ENCODE peak calls at places on chromosomes 16 and 17, in five cellular contexts. W is heart left ventricle, Q is A549, V is uterus, J is K562. G is an unnamed sample.

GRCh38 chr17:9424071-9424640 is 151.5 kb downstream of the STX8 start:
- DNase-seq in J (no peak), Q (no peak), W (no peak), V (no peak), G (no peak)

GRCh38 chr17:45391291-45391690 is 41.4 kb downstream of the ARHGAP27 start:
- DNase-seq in Q (no peak), W (no peak), J (no peak), V (no peak), G (no peak)

GRCh38 chr16:83899272-83899897 is 470 bp downstream of the MLYCD start:
- DNase-seq in J (peak; percentile 70), Q (peak; percentile 35), W (peak; percentile 62), V (peak; percentile 27), G (no peak)

GRCh38 chr16:30543067-30543466 is 8.4 kb upstream of the ZNF747 start:
- DNase-seq in Q (no peak), W (no peak), V (no peak), J (no peak), G (no peak)

GRCh38 chr16:85366031-85366763 is 246.9 kb upstream of the GSE1 start:
- DNase-seq in J (no peak), Q (no peak), W (no peak), V (no peak), G (no peak)

GRCh38 chr17:17412331-17412730 is 64.5 kb upstream of the MED9 start:
- DNase-seq in V (no peak), W (no peak), J (no peak), Q (peak; percentile 52), G (no peak)

GRCh38 chr17:67606896-67607604 is 110.7 kb upstream of the NOL11 start:
- DNase-seq in V (no peak), J (no peak), W (peak; percentile 55), Q (no peak), G (no peak)

GRCh38 chr17:67546578-67547527 is 169.8 kb downstream of the PITPNC1 start:
- DNase-seq in J (peak; percentile 11), Q (peak; percentile 21), W (peak; percentile 55), V (peak; percentile 33), G (no peak)

GRCh38 chr17:65888649-65889048 is 303.3 kb downstream of the CEP112 start:
- DNase-seq in Q (no peak), J (no peak), V (no peak), W (no peak), G (no peak)

GRCh38 chr17:30021708-30022317 is 80.4 kb downstream of the EFCAB5 start:
- DNase-seq in W (no peak), V (no peak), Q (peak; percentile 65), J (peak; percentile 57), G (no peak)

GRCh38 chr16:56795011-56795410 is 65.1 kb downstream of the NUP93 start:
- DNase-seq in Q (no peak), W (no peak), V (no peak), J (no peak), G (no peak)

GRCh38 chr16:85536073-85536410 is 77.1 kb upstream of the GSE1 start:
- DNase-seq in W (peak; percentile 59), J (peak; percentile 78), Q (no peak), V (peak; percentile 50), G (no peak)

GRCh38 chr17:61253937-61254677 is 145.5 kb upstream of the TBX2 start:
- DNase-seq in W (no peak), Q (no peak), V (no peak), J (no peak), G (no peak)

GRCh38 chr16:28166394-28167208 is 45.2 kb downstream of the XPO6 start:
- DNase-seq in J (no peak), V (no peak), Q (no peak), W (no peak), G (no peak)

GRCh38 chr17:79803997-79804855 is 7.3 kb upstream of the CBX8 start:
- DNase-seq in J (no peak), W (no peak), Q (no peak), V (no peak), G (no peak)

GRCh38 chr16:3696425-3697218 is 20.7 kb downstream of the TRAP1 start:
- DNase-seq in V (no peak), J (peak; percentile 86), W (no peak), Q (peak; percentile 78), G (no peak)

GRCh38 chr16:85206472-85207356 is 94.4 kb upstream of the CIBAR2 start:
- DNase-seq in J (no peak), V (peak; percentile 79), Q (no peak), W (peak; percentile 88), G (no peak)

GRCh38 chr17:78532922-78533640 is 44.1 kb downstream of the DNAH17 start:
- DNase-seq in W (no peak), J (no peak), Q (peak; percentile 88), V (no peak), G (no peak)

GRCh38 chr16:51839697-51840462 is 688.8 kb upstream of the SALL1 start:
- DNase-seq in Q (peak; percentile 65), V (no peak), J (no peak), W (no peak), G (no peak)

GRCh38 chr16:79838860-79839259 is 238.3 kb upstream of the MAF start:
- DNase-seq in Q (no peak), W (no peak), V (peak; percentile 78), J (no peak), G (no peak)

GRCh38 chr16:89798832-89799370 is 17.5 kb downstream of the FANCA start:
- DNase-seq in J (no peak), V (peak; percentile 23), Q (no peak), W (peak; percentile 58), G (no peak)

DNA sequence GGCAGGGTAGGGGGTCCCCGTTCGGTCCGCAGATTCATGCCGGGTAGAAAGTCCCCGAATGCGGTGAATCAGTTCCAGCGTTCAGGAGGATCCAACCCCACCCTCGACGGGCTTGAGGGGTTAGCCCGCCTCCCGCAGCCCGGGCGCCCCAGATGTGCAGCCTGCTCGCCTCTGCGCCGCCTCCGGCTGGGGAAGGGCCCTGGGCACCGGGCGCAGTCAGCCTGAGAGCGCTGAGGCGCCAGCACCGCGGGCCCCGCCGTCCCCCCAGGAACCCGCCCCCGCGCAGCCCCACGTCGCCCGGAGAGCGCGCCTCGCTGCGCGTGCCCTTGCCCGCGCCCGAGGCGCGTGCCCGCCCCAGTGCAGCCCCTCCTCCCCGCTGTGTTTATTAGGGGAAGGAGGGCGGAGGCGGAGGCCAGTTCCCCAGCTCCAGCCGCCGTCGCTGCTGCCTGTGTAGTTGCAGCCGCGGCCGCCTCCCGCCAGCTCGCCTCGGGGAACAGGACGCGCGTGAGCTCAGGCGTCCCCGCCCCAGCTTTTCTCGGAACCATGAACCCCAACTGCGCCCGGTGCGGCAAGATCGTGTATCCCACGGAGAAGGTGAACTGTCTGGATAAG is at the start of gene LASP1:
- DNase-seq in V (peak; percentile 87), J (peak; percentile 93), Q (peak; percentile 90), W (peak; percentile 93), G (peak; percentile 69)
- TF ChIP-seq POLR2A in V (peak; percentile 98), J (peak; percentile 93), Q (peak; percentile 98), W (peak; percentile 91), G (peak; percentile 97)

GRCh38 chr17:76246080-76247066 is 6.1 kb upstream of the RNF157 start:
- DNase-seq in J (peak; percentile 60), V (no peak), W (no peak), Q (no peak), G (no peak)

GRCh38 chr17:76247304-76247703 is 7.0 kb upstream of the RNF157 start:
- DNase-seq in V (no peak), J (no peak), W (no peak), Q (no peak), G (no peak)

GRCh38 chr17:76250141-76250540 is 9.8 kb upstream of the RNF157 start:
- DNase-seq in W (no peak), J (no peak), V (no peak), Q (no peak), G (no peak)

GRCh38 chr17:76251478-76252039 is 11.3 kb upstream of the RNF157 start:
- DNase-seq in W (no peak), J (no peak), V (no peak), Q (no peak), G (no peak)

GRCh38 chr17:76248013-76248782 is 7.9 kb upstream of the RNF157 start:
- DNase-seq in W (no peak), Q (no peak), V (no peak), J (no peak), G (no peak)
- TF ChIP-seq CTCF in W (no peak), Q (peak; percentile 26), V (no peak), J (no peak), G (no peak)

GRCh38 chr17:77385750-77386501 is 245.2 kb downstream of the SEC14L1 start:
- DNase-seq in V (peak; percentile 55), W (peak; percentile 75), J (peak; percentile 47), Q (no peak), G (no peak)

GRCh38 chr17:77388384-77389306 is 247.9 kb downstream of the SEC14L1 start:
- DNase-seq in W (peak; percentile 76), J (no peak), V (peak; percentile 56), Q (no peak), G (no peak)

GRCh38 chr17:77387891-77388290 is 247.1 kb downstream of the SEC14L1 start:
- DNase-seq in J (no peak), W (no peak), V (no peak), Q (no peak), G (no peak)

GRCh38 chr17:77383613-77384608 is 243.1 kb downstream of the SEC14L1 start:
- DNase-seq in V (peak; percentile 46), Q (no peak), W (peak; percentile 89), J (no peak), G (no peak)

DNA sequence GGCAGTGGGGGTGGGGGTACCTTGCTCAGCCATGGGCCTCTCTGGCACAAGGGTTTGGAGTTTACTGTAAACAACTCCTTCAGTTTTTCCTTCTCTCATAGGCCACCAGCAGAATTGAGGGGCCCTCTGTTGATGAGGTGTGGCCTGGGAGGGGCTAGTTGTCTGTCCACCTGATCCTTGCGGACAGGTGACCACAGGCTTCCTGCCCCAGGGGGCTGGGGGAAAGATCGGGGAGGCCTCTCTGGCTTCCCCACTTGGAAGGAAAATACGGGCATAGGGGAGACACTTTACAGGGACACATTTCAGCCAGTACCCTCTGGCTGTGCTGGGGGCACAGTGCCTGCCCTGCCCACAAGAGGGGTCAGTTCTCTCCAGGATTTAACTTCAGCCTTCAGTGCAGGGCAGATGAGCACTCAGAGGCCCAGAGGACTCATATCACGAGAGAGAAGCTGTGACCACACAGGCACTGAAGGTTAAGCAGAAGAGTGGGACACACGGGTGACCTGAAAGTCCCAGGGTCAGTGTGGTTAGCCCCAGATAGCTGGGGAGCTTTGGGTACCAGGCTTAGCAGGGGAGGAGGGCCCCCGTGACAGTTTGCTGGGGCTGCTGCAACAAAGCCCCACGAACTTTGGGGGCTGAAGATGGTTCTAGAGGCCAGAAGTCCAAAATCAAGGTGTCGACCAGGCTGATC is 245.9 kb downstream of the SEC14L1 start:
- DNase-seq in W (no peak), Q (no peak), V (no peak), J (peak; percentile 21), G (no peak)
- H3K4me1 ChIP-seq in W (peaks cover 49% of the 10 kb centered on the region), Q (peaks cover 88% of the 10 kb centered on the region), V (peaks cover 12% of the 10 kb centered on the region), J (peaks cover 74% of the 10 kb centered on the region), G (peaks cover 92% of the 10 kb centered on the region)

DNA sequence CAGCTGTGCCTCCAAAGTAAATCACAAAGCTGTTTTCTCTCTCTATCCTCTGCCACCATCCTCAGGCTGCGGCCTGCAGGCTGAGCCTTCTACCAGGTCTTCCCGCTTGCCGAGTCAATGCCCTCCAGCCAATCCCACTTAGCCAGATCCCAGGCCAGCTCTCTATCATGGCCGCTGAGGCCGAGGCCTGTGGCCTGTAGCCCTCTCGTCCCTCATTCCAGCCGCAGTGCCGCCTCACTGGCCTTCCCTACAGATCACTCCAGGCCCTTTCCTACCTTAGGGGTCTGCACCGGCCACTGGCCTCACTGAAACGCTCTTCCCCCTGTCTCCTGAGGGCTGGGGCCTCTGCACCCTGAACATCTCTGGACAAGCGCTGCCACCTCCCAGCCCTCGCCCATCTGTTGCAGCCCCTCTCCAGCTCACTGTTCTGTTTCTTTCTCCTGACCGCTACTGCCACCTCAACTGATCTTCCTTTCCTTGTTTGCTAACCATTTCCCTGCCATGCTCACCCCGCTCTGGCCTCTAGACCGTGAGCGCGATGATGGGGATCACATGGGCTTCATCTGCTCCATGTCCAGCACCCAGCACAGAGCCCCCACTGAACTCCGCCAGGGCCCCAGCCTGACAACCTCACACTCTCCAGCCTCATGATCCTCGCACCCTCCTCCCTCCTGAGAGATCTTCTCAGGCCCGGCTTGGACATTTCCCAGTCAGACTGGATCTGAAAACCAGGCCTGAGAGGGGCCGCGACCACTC is 8.5 kb downstream of the KNOP1 start:
- DNase-seq in J (no peak), V (no peak), W (no peak), Q (no peak), G (no peak)
- TF ChIP-seq POLR2A in J (no peak), V (no peak), W (no peak), Q (no peak), G (no peak)